ENCODE peak calls at places on chromosomes 6 and 20, in ten cellular contexts. V is progenitor cell of endocrine pancreas, F is skeletal muscle cell, Q is GM04503, P is LoVo, T is HS-27A, U is GM23248, Z is posterior cingulate gyrus, A is transverse colon, E is nucleus accumbens. L is an unnamed sample.

GRCh38 chr6:158649289-158650143 is at the start of gene SYTL3:
- DNase-seq in V (no peak), F (peak), Q (no peak), P (no peak), T (no peak), U (peak), Z (peak), A (peak), E (no peak), L (peak)

GRCh38 chr20:44411020-44411756 is 55.7 kb downstream of the HNF4A start:
- DNase-seq in V (no peak), F (no peak), Q (no peak), P (no peak), T (no peak), U (no peak), Z (no peak), A (peak), E (no peak), L (no peak)

GRCh38 chr6:13404115-13404891 is 76.0 kb upstream of the TBC1D7 start:
- DNase-seq in V (no peak), F (no peak), Q (no peak), P (peak), T (peak), U (peak), Z (no peak), A (no peak), E (no peak), L (no peak)

GRCh38 chr6:110628330-110628729 is 151.9 kb upstream of the SLC22A16 start:
- DNase-seq in V (no peak), F (peak), Q (peak), P (no peak), T (no peak), U (peak), Z (no peak), A (no peak), E (no peak), L (no peak)

GRCh38 chr6:11806561-11807317 is 28.1 kb upstream of the ADTRP start:
- DNase-seq in V (no peak), F (no peak), Q (no peak), P (no peak), T (no peak), U (no peak), Z (no peak), A (no peak), E (no peak), L (no peak)

GRCh38 chr6:4059115-4059777 is 19.7 kb downstream of the FAM217A start:
- DNase-seq in V (no peak), F (peak), Q (peak), P (no peak), T (peak), U (peak), Z (peak), A (no peak), E (no peak), L (no peak)

GRCh38 chr6:37242429-37243052 is 15.0 kb upstream of the TBC1D22B start:
- DNase-seq in V (no peak), F (peak), Q (peak), P (peak), T (peak), U (peak), Z (no peak), A (no peak), E (no peak), L (peak)

GRCh38 chr6:126788961-126789365 is 329.5 kb upstream of the RSPO3 start:
- DNase-seq in V (no peak), F (no peak), Q (no peak), P (no peak), T (no peak), U (peak), Z (no peak), A (no peak), E (no peak), L (no peak)

GRCh38 chr20:41233976-41234514 is 83.5 kb downstream of the ZHX3 start:
- DNase-seq in V (no peak), F (no peak), Q (no peak), P (no peak), T (no peak), U (peak), Z (no peak), A (no peak), E (no peak), L (no peak)

GRCh38 chr6:155100087-155100486 is 105.0 kb downstream of the TIAM2 start:
- DNase-seq in V (no peak), F (peak), Q (no peak), P (no peak), T (no peak), U (no peak), Z (peak), A (no peak), E (no peak), L (no peak)

GRCh38 chr6:41939848-41940758 is 1.5 kb downstream of the CCND3 start:
- DNase-seq in V (peak), F (peak), Q (no peak), P (no peak), T (no peak), U (peak), Z (peak), A (peak), E (no peak), L (peak)

GRCh38 chr6:44051516-44051915 is 75.7 kb downstream of the MRPL14 start:
- DNase-seq in V (no peak), F (no peak), Q (no peak), P (no peak), T (no peak), U (peak), Z (peak), A (no peak), E (no peak), L (no peak)

GRCh38 chr20:63541371-63541770 is 4.2 kb upstream of the PTK6 start:
- DNase-seq in V (no peak), F (no peak), Q (no peak), P (no peak), T (no peak), U (no peak), Z (no peak), A (no peak), E (no peak), L (no peak)

GRCh38 chr20:51533291-51534172 is 9.0 kb downstream of the NFATC2 start:
- DNase-seq in V (no peak), F (no peak), Q (no peak), P (peak), T (peak), U (peak), Z (no peak), A (no peak), E (no peak), L (peak)

GRCh38 chr20:5511930-5512329 is 195.2 kb upstream of the PROKR2 start:
- DNase-seq in V (no peak), F (no peak), Q (no peak), P (no peak), T (no peak), U (no peak), Z (no peak), A (no peak), E (no peak), L (no peak)

GRCh38 chr6:83417880-83418663 is 12.8 kb downstream of the ME1 start:
- DNase-seq in V (no peak), F (peak), Q (no peak), P (peak), T (no peak), U (peak), Z (no peak), A (no peak), E (no peak), L (peak)

GRCh38 chr6:73369157-73369556 is 540 bp downstream of the OOEP start:
- DNase-seq in V (no peak), F (no peak), Q (no peak), P (no peak), T (no peak), U (no peak), Z (peak), A (no peak), E (no peak), L (no peak)

GRCh38 chr6:30491963-30492616 is 2.8 kb downstream of the HLA-E start:
- DNase-seq in V (no peak), F (no peak), Q (no peak), P (no peak), T (no peak), U (no peak), Z (peak), A (no peak), E (no peak), L (no peak)

GRCh38 chr20:43631598-43631997 is 35.3 kb upstream of the MYBL2 start:
- DNase-seq in V (no peak), F (no peak), Q (no peak), P (no peak), T (no peak), U (no peak), Z (no peak), A (no peak), E (no peak), L (no peak)

GRCh38 chr6:106520711-106521367 is 108.5 kb downstream of the RTN4IP1 start:
- DNase-seq in V (no peak), F (no peak), Q (no peak), P (no peak), T (no peak), U (no peak), Z (no peak), A (peak), E (no peak), L (no peak)

GRCh38 chr6:48916523-48917050 is 546.5 kb downstream of the MMUT start:
- DNase-seq in V (no peak), F (no peak), Q (no peak), P (no peak), T (no peak), U (no peak), Z (no peak), A (no peak), E (no peak), L (no peak)

GRCh38 chr20:21053002-21053762 is 53.0 kb downstream of the LINC00237 start:
- DNase-seq in V (no peak), F (no peak), Q (no peak), P (no peak), T (no peak), U (no peak), Z (no peak), A (no peak), E (no peak), L (no peak)

GRCh38 chr6:373773-374724 is 17.5 kb upstream of the IRF4 start:
- DNase-seq in V (no peak), F (no peak), Q (no peak), P (no peak), T (no peak), U (peak), Z (no peak), A (no peak), E (no peak), L (no peak)

GRCh38 chr6:19320066-19320465 is 517.1 kb upstream of the ID4 start:
- DNase-seq in V (no peak), F (no peak), Q (no peak), P (no peak), T (no peak), U (no peak), Z (no peak), A (no peak), E (no peak), L (no peak)

GRCh38 chr6:2712102-2712501 is 38.6 kb downstream of the MYLK4 start:
- DNase-seq in V (no peak), F (no peak), Q (no peak), P (no peak), T (no peak), U (no peak), Z (no peak), A (no peak), E (no peak), L (no peak)

GRCh38 chr20:46959081-46959692 is 64.5 kb downstream of the EYA2 start:
- DNase-seq in V (no peak), F (peak), Q (peak), P (peak), T (peak), U (peak), Z (no peak), A (no peak), E (no peak), L (no peak)

GRCh38 chr6:133169901-133170300 is 71.3 kb upstream of the EYA4 start:
- DNase-seq in V (no peak), F (no peak), Q (no peak), P (no peak), T (no peak), U (no peak), Z (no peak), A (no peak), E (no peak), L (no peak)

GRCh38 chr6:36368921-36369880 is 18.3 kb downstream of the ETV7 start:
- DNase-seq in V (no peak), F (peak), Q (peak), P (no peak), T (no peak), U (peak), Z (peak), A (no peak), E (no peak), L (no peak)

GRCh38 chr6:25816252-25816651 is 15.6 kb downstream of the SLC17A1 start:
- DNase-seq in V (no peak), F (no peak), Q (no peak), P (no peak), T (no peak), U (no peak), Z (no peak), A (no peak), E (no peak), L (no peak)

GRCh38 chr20:41249371-41249770 is 68.2 kb downstream of the ZHX3 start:
- DNase-seq in V (no peak), F (peak), Q (peak), P (no peak), T (peak), U (peak), Z (peak), A (peak), E (no peak), L (no peak)

GRCh38 chr6:150403458-150404245 is 34.8 kb downstream of the IYD start:
- DNase-seq in V (no peak), F (peak), Q (no peak), P (peak), T (peak), U (peak), Z (no peak), A (no peak), E (no peak), L (peak)

GRCh38 chr6:28485482-28485881 is 30.1 kb downstream of the GPX6 start:
- DNase-seq in V (no peak), F (no peak), Q (no peak), P (no peak), T (no peak), U (no peak), Z (no peak), A (no peak), E (no peak), L (no peak)